ENCODE peak calls at places on chromosomes 16 and 17, in five cellular contexts. B is SK-N-SH, J is GM12878, E is K562, Y is HepG2. Q is an unnamed sample.

GRCh38 chr17:60168654-60169053 is 18.9 kb downstream of the CA4 start:
- DNase-seq in B (peak), J (no peak), E (peak), Y (no peak), Q (no peak)

GRCh38 chr16:89020068-89020924 is 43.3 kb upstream of the CBFA2T3 start:
- DNase-seq in B (no peak), J (peak), E (peak), Y (no peak), Q (no peak)

GRCh38 chr17:50209472-50210248 is 8.2 kb upstream of the COL1A1 start:
- DNase-seq in B (peak), J (no peak), E (peak), Y (no peak), Q (no peak)

GRCh38 chr17:80998388-80999223 is 7.0 kb downstream of the CHMP6 start:
- DNase-seq in B (peak), J (no peak), E (peak), Y (no peak), Q (no peak)

GRCh38 chr16:6889106-6889505 is 443.5 kb upstream of the RBFOX1 start:
- DNase-seq in B (no peak), J (no peak), E (no peak), Y (no peak), Q (no peak)

GRCh38 chr16:50282010-50282538 is 15.7 kb downstream of the ADCY7 start:
- DNase-seq in B (no peak), J (peak), E (no peak), Y (no peak), Q (peak)

GRCh38 chr17:56679148-56679766 is 85.8 kb downstream of the NOG start:
- DNase-seq in B (peak), J (no peak), E (peak), Y (peak), Q (no peak)

GRCh38 chr17:28526381-28526780 is 20.2 kb downstream of the FOXN1 start:
- DNase-seq in B (peak), J (no peak), E (no peak), Y (no peak), Q (no peak)

GRCh38 chr17:17408236-17408794 is 68.5 kb upstream of the MED9 start:
- DNase-seq in B (no peak), J (no peak), E (no peak), Y (peak), Q (peak)

GRCh38 chr17:69719474-69720048 is 305.1 kb downstream of the MAP2K6 start:
- DNase-seq in B (no peak), J (no peak), E (no peak), Y (no peak), Q (no peak)

GRCh38 chr16:21088646-21089538 is 61.8 kb downstream of the DNAH3 start:
- DNase-seq in B (no peak), J (no peak), E (no peak), Y (no peak), Q (no peak)

GRCh38 chr17:77886387-77886728 is 72.1 kb upstream of the TNRC6C start:
- DNase-seq in B (no peak), J (no peak), E (peak), Y (no peak), Q (peak)

GRCh38 chr17:77888242-77889134 is 70.0 kb upstream of the TNRC6C start:
- DNase-seq in B (no peak), J (no peak), E (no peak), Y (no peak), Q (no peak)

GRCh38 chr17:77889135-77889505 is 69.4 kb upstream of the TNRC6C start:
- DNase-seq in B (no peak), J (no peak), E (no peak), Y (no peak), Q (no peak)

GRCh38 chr17:77887110-77887463 is 71.4 kb upstream of the TNRC6C start:
- DNase-seq in B (no peak), J (no peak), E (no peak), Y (no peak), Q (no peak)

DNA sequence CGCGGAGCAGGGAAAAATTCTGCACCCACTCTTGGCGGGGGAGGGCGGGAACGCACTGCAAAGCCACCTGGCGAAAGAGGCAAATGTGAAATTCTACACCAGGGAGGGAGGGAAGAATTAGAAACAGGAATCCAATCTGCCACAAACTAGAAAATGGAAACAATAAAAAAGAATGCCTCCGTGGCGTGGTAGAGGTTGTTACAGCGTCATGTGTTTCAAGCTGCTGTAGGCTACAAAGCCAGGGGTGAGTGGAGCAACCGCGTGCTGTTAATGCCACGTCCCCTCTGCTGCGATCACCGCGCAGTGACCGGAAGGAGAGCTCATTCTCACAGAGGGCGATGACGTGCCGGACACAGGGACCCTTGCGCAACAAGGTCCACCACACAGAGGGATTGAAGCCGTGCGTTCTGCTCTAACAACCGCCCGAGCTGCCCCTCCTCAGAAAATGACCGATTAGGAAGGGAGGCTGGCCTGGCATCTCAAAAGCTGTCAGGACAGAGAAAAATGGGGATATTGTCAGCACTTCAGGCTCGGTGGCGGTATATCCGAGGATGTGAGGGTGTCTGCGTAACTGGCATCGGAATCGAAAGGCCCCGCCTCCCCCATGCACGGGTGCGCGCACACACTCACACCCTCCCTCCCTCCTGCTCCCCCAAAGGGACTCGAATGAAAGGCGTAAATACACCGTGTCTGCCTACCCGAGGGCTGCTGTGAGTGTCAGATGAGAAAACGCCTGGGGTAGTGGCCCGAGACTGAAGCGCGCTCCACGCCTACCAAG is 70.8 kb upstream of the TNRC6C start:
- DNase-seq in B (no peak), J (no peak), E (peak), Y (peak), Q (no peak)
- H3K27ac ChIP-seq in B (no peak), J (no peak), E (no peak), Y (no peak), Q (no peak)

GRCh38 chr16:79194291-79194690 is 406.2 kb downstream of the MAF start:
- DNase-seq in B (no peak), J (no peak), E (no peak), Y (no peak), Q (no peak)
- TF ChIP-seq REST in B (no peak), J (no peak), E (no peak), Y (no peak), Q (no peak)

GRCh38 chr17:35748979-35749378 is 4.1 kb downstream of the GAS2L2 start:
- DNase-seq in B (no peak), J (no peak), E (no peak), Y (no peak), Q (no peak)

GRCh38 chr17:35746956-35747355 is 6.1 kb downstream of the GAS2L2 start:
- DNase-seq in B (no peak), J (no peak), E (no peak), Y (no peak), Q (no peak)

GRCh38 chr17:35749560-35750412 is 3.3 kb downstream of the GAS2L2 start:
- DNase-seq in B (peak), J (no peak), E (peak), Y (no peak), Q (no peak)

GRCh38 chr17:35747540-35748017 is 5.5 kb downstream of the GAS2L2 start:
- DNase-seq in B (peak), J (peak), E (peak), Y (peak), Q (peak)

GRCh38 chr17:35748323-35748960 is 4.6 kb downstream of the GAS2L2 start:
- DNase-seq in B (peak), J (no peak), E (no peak), Y (no peak), Q (no peak)
- TF ChIP-seq GABPA in B (no peak), J (no peak), E (no peak), Y (no peak), Q (no peak)

DNA sequence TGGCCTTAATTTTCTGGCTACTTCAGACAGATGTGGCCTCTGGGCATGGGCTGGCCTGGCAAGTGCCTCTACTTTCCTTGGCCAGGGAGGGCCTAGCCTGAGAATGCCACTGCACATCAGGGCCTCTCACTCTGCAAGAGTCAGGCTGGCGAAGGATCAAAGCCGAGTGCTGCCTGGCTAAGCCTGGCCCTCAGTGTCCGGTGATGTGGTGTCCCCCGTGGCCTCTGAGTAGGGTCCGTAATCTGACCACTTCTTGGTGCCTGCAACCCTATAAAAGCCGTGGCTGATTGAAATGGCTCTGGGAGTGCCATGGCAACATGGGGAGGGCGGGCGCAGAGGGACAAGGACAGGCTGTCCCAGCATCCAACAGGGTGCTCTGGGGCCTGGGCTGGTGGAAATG is 30.2 kb downstream of the TBX4 start:
- DNase-seq in B (no peak), J (no peak), E (no peak), Y (no peak), Q (no peak)
- H3K27ac ChIP-seq in B (no peak), J (no peak), E (no peak), Y (no peak), Q (no peak)

GRCh38 chr16:66858740-66859396 is 14.7 kb downstream of the CA7 start:
- DNase-seq in B (peak), J (no peak), E (no peak), Y (no peak), Q (no peak)
- TF ChIP-seq REST in B (no peak), J (no peak), E (no peak), Y (no peak), Q (no peak)

GRCh38 chr17:8221663-8222379 is 11.4 kb upstream of the AURKB start:
- DNase-seq in B (peak), J (peak), E (peak), Y (no peak), Q (peak)
- TF ChIP-seq GABPA in B (no peak), J (peak), E (no peak), Y (no peak), Q (no peak)

GRCh38 chr17:41837761-41838538 is at the start of gene KLHL10:
- DNase-seq in B (no peak), J (no peak), E (no peak), Y (no peak), Q (no peak)
- H3K27ac ChIP-seq in B (no peak), J (no peak), E (no peak), Y (no peak), Q (no peak)

GRCh38 chr17:78422872-78423588 is 44.6 kb downstream of the PGS1 start:
- DNase-seq in B (no peak), J (no peak), E (no peak), Y (no peak), Q (no peak)

GRCh38 chr17:78421084-78421533 is 42.7 kb downstream of the PGS1 start:
- DNase-seq in B (no peak), J (no peak), E (no peak), Y (no peak), Q (no peak)

GRCh38 chr17:78419970-78420820 is 41.7 kb downstream of the PGS1 start:
- DNase-seq in B (no peak), J (no peak), E (no peak), Y (no peak), Q (no peak)

GRCh38 chr17:78422267-78422605 is 43.8 kb downstream of the PGS1 start:
- DNase-seq in B (no peak), J (no peak), E (no peak), Y (no peak), Q (no peak)

GRCh38 chr17:78421534-78422266 is 43.3 kb downstream of the PGS1 start:
- DNase-seq in B (peak), J (peak), E (peak), Y (peak), Q (peak)
- TF ChIP-seq REST in B (no peak), J (no peak), E (no peak), Y (peak), Q (no peak)

DNA sequence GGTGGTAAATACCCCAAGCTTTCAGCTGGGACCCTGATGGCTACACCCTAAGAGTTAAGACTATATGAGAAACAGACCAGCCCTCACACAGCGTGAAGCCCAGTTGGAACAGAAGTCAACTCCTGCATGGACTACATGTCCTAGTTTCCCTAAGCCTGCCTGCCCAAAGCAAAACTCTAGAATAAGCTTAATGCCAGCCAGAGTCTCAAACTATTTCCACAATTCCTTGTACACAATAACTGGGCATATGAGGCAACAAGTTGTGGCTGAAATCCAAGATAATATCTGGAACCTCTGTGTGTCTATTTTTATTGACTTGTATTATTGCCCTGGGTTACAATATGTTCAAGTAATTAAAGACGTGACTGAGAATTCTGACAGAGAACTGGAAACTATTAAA is 19.4 kb downstream of the MYH10 start:
- DNase-seq in B (no peak), J (no peak), E (no peak), Y (no peak), Q (no peak)
- TF ChIP-seq GABPA in B (no peak), J (no peak), E (no peak), Y (no peak), Q (no peak)